ENCODE peak calls at places on chromosomes 5 and 9, in ten cellular contexts. V, H, N, M, J, B, Z, L, X and U are unnamed samples.

GRCh38 chr9:131432050-131432449 is 38.2 kb downstream of the PRRC2B start:
- DNase-seq in L (no peak), H (no peak), J (no peak), Z (no peak), V (no peak), M (no peak), N (no peak), X (no peak), B (no peak), U (no peak)

GRCh38 chr9:4620881-4621555 is 41.1 kb upstream of the PLPP6 start:
- DNase-seq in M (no peak), Z (no peak), N (no peak), L (no peak), J (no peak), B (no peak), H (peak), X (no peak), V (peak), U (no peak)

GRCh38 chr5:163373401-163374066 is 63.9 kb upstream of the CCNG1 start:
- DNase-seq in L (no peak), N (no peak), B (no peak), M (no peak), J (no peak), V (no peak), H (no peak), X (no peak), Z (no peak), U (peak)

GRCh38 chr5:79133121-79133656 is 21.6 kb downstream of the BHMT start:
- DNase-seq in J (no peak), V (peak), X (peak), Z (no peak), B (no peak), M (no peak), H (peak), N (peak), L (peak), U (no peak)

GRCh38 chr9:19768798-19769197 is 20.0 kb downstream of the SLC24A2 start:
- DNase-seq in N (no peak), B (no peak), Z (no peak), V (no peak), X (no peak), M (no peak), J (no peak), H (no peak), L (no peak), U (no peak)

GRCh38 chr9:121997791-121998190 is 95.3 kb downstream of the TTLL11 start:
- DNase-seq in M (no peak), Z (no peak), N (no peak), J (no peak), B (no peak), H (no peak), V (no peak), X (no peak), L (peak), U (no peak)

GRCh38 chr5:113278976-113279375 is 155.8 kb downstream of the TSSK1B start:
- DNase-seq in B (no peak), Z (no peak), L (no peak), N (peak), H (peak), V (peak), J (no peak), M (no peak), X (no peak), U (no peak)

GRCh38 chr5:121218086-121218485 is 633.6 kb upstream of the FTMT start:
- DNase-seq in B (no peak), X (no peak), J (no peak), N (no peak), Z (no peak), M (no peak), L (no peak), V (no peak), H (no peak), U (no peak)

GRCh38 chr9:76905661-76905983 is 292 bp downstream of the PRUNE2 start:
- DNase-seq in V (no peak), X (no peak), Z (no peak), M (no peak), J (no peak), H (no peak), L (no peak), N (no peak), B (no peak), U (no peak)

GRCh38 chr5:149881874-149882273 is 62.7 kb downstream of the PDE6A start:
- DNase-seq in N (no peak), X (no peak), M (no peak), Z (no peak), V (no peak), H (no peak), J (no peak), B (no peak), L (no peak), U (no peak)

GRCh38 chr5:147949711-147950573 is 43.6 kb upstream of the C5orf46 start:
- DNase-seq in L (peak), N (peak), B (no peak), H (peak), M (no peak), Z (no peak), J (no peak), V (peak), X (peak), U (peak)

GRCh38 chr9:106657951-106658350 is 205.0 kb upstream of the ZNF462 start:
- DNase-seq in L (no peak), X (no peak), Z (no peak), J (no peak), B (no peak), N (no peak), H (no peak), M (no peak), V (no peak), U (no peak)

GRCh38 chr9:94472766-94473165 is 82.1 kb upstream of the PCAT7 start:
- DNase-seq in L (no peak), X (no peak), J (no peak), B (no peak), V (peak), M (no peak), N (no peak), Z (no peak), H (peak), U (no peak)

GRCh38 chr9:136527721-136528710 is 17.8 kb downstream of the NOTCH1 start:
- DNase-seq in L (no peak), X (no peak), H (no peak), M (no peak), Z (no peak), N (peak), V (no peak), B (no peak), J (no peak), U (no peak)

GRCh38 chr5:177132504-177133118 is 962 bp upstream of the NSD1 start:
- DNase-seq in M (peak), H (no peak), L (no peak), N (no peak), J (no peak), X (no peak), Z (no peak), V (no peak), B (peak), U (no peak)

GRCh38 chr5:136062563-136063274 is 33.9 kb downstream of the TGFBI start:
- DNase-seq in Z (peak), M (no peak), H (peak), B (no peak), X (no peak), V (no peak), L (no peak), N (peak), J (no peak), U (no peak)

GRCh38 chr9:129258823-129259301 is 80.8 kb upstream of the IER5L start:
- DNase-seq in Z (no peak), N (peak), B (no peak), M (peak), X (no peak), H (no peak), J (no peak), V (no peak), L (no peak), U (no peak)

GRCh38 chr9:34463098-34463900 is 4.7 kb downstream of the DNAI1 start:
- DNase-seq in H (peak), V (peak), X (no peak), J (peak), M (no peak), Z (peak), B (no peak), L (peak), N (no peak), U (no peak)

GRCh38 chr9:104091708-104092107 is 2.4 kb upstream of the SMC2 start:
- DNase-seq in H (peak), B (no peak), M (no peak), N (no peak), Z (no peak), X (no peak), L (no peak), V (peak), J (no peak), U (no peak)

GRCh38 chr5:1557114-1557873 is 33.5 kb upstream of the LPCAT1 start:
- DNase-seq in Z (peak), X (no peak), J (no peak), L (no peak), B (no peak), H (no peak), V (no peak), M (no peak), N (no peak), U (no peak)

GRCh38 chr5:56625577-56625976 is 189.8 kb upstream of the MAP3K1 start:
- DNase-seq in H (peak), X (peak), L (peak), N (no peak), B (no peak), V (peak), J (no peak), M (no peak), Z (no peak), U (no peak)

GRCh38 chr9:114249424-114250234 is 73.3 kb upstream of the ORM1 start:
- DNase-seq in N (no peak), V (no peak), J (no peak), L (no peak), H (no peak), B (no peak), X (no peak), M (no peak), Z (no peak), U (no peak)

GRCh38 chr5:153299891-153300290 is 190.6 kb upstream of the GRIA1 start:
- DNase-seq in N (no peak), H (no peak), B (no peak), L (no peak), M (no peak), J (no peak), V (no peak), Z (no peak), X (no peak), U (no peak)

GRCh38 chr9:73736266-73736665 is 584.6 kb downstream of the ANXA1 start:
- DNase-seq in B (no peak), H (no peak), L (no peak), J (no peak), Z (no peak), V (no peak), X (no peak), N (no peak), M (no peak), U (no peak)

GRCh38 chr5:126868961-126869451 is 92.1 kb downstream of the LMNB1 start:
- DNase-seq in J (no peak), Z (no peak), X (no peak), N (no peak), H (no peak), L (no peak), B (no peak), V (peak), M (no peak), U (no peak)

GRCh38 chr9:86795047-86795437 is 152.3 kb downstream of the GAS1 start:
- DNase-seq in L (no peak), Z (no peak), H (peak), M (no peak), B (no peak), N (no peak), V (no peak), X (no peak), J (no peak), U (no peak)

GRCh38 chr5:156802501-156802900 is 47.6 kb upstream of the PPP1R2B start:
- DNase-seq in M (no peak), N (no peak), H (no peak), Z (no peak), B (no peak), L (no peak), J (no peak), X (no peak), V (no peak), U (no peak)

GRCh38 chr5:1831677-1832313 is 30.6 kb downstream of the NDUFS6 start:
- DNase-seq in L (no peak), J (no peak), N (no peak), V (no peak), B (no peak), Z (no peak), M (peak), H (no peak), X (no peak), U (no peak)

GRCh38 chr5:150342583-150342982 is 14.9 kb upstream of the TCOF1 start:
- DNase-seq in N (peak), L (no peak), X (no peak), Z (no peak), V (no peak), H (no peak), B (no peak), J (no peak), M (peak), U (no peak)

GRCh38 chr9:2116073-2116472 is 100.9 kb downstream of the SMARCA2 start:
- DNase-seq in H (no peak), M (no peak), V (no peak), N (peak), L (no peak), X (no peak), Z (no peak), J (no peak), B (no peak), U (no peak)

GRCh38 chr5:138448481-138449398 is 9.9 kb downstream of the REEP2 start:
- DNase-seq in M (no peak), X (no peak), H (peak), V (no peak), J (no peak), N (peak), B (no peak), L (no peak), Z (no peak), U (no peak)

GRCh38 chr5:37153661-37154060 is 95.5 kb downstream of the CPLANE1 start:
- DNase-seq in H (no peak), M (no peak), N (no peak), Z (no peak), X (no peak), B (no peak), V (no peak), J (no peak), L (no peak), U (no peak)

GRCh38 chr9:94867281-94867841 is 140.9 kb downstream of the AOPEP start:
- DNase-seq in V (peak), M (peak), L (peak), B (no peak), Z (peak), J (peak), N (no peak), X (no peak), H (peak), U (peak)

GRCh38 chr5:77867194-77867691 is 91.1 kb upstream of the TBCA start:
- DNase-seq in M (no peak), H (peak), V (no peak), X (no peak), N (no peak), Z (no peak), L (no peak), B (no peak), J (no peak), U (no peak)
- TF ChIP-seq CTCF in M (no peak), H (peak), V (peak), X (no peak), N (peak), Z (peak), L (no peak), B (peak), J (peak), U (no peak)

GRCh38 chr9:33048054-33048465 is 23.0 kb downstream of the DNAJA1 start:
- DNase-seq in J (no peak), N (no peak), H (no peak), V (no peak), Z (no peak), L (no peak), X (no peak), B (no peak), M (no peak), U (no peak)

GRCh38 chr9:33041459-33042188 is 16.6 kb downstream of the DNAJA1 start:
- DNase-seq in Z (no peak), N (no peak), V (no peak), M (no peak), J (no peak), L (peak), B (no peak), X (no peak), H (peak), U (no peak)

GRCh38 chr9:33044162-33044673 is 19.1 kb downstream of the DNAJA1 start:
- DNase-seq in L (peak), X (peak), Z (peak), H (peak), J (peak), V (peak), N (peak), B (peak), M (peak), U (no peak)

GRCh38 chr9:33042528-33042927 is 17.5 kb downstream of the DNAJA1 start:
- DNase-seq in Z (no peak), J (no peak), V (no peak), X (no peak), H (peak), B (no peak), N (no peak), L (no peak), M (no peak), U (no peak)

GRCh38 chr9:33044677-33045282 is 19.7 kb downstream of the DNAJA1 start:
- DNase-seq in J (no peak), Z (peak), V (peak), B (no peak), H (no peak), N (no peak), X (no peak), L (no peak), M (no peak), U (no peak)
- H3K4me3 ChIP-seq in J (peak), Z (peak), V (peak), B (peak), H (peak), N (peak), X (peak), L (peak), M (peak), U (peak)

GRCh38 chr9:71768388-71769174 is at the start of gene CEMIP2:
- DNase-seq in M (peak), B (peak), V (peak), H (peak), Z (peak), N (peak), L (peak), J (peak), X (no peak), U (no peak)
- TF ChIP-seq CTCF in M (peak), B (peak), V (peak), H (peak), Z (no peak), N (peak), L (peak), J (no peak), X (no peak), U (peak)

DNA sequence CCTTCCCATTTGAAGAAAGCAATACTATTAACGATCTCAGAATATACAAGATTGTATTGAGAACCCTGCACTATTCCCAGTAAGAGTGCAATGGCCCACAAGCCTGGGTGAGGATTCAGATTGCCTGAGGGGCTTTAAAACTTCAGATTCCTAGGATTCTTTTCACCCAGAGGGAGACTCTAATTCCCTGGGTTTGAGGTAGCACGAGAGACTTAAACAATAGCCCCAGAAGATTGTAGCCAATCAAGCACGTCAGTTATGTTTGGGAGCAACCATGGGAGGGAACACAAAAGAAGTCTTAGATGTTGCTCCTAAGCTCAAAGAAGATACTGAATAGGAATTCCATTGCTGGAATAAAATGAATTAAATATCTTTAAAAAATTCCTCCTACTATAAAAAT is 17.9 kb downstream of the MRPS27 start:
- DNase-seq in X (no peak), Z (no peak), H (no peak), M (no peak), J (no peak), N (no peak), L (no peak), V (no peak), B (no peak), U (no peak)
- H3K4me3 ChIP-seq in X (no peak), Z (no peak), H (no peak), M (no peak), J (no peak), N (no peak), L (no peak), V (no peak), B (no peak), U (no peak)

GRCh38 chr9:126386088-126386487 is 59.5 kb downstream of the MVB12B start:
- DNase-seq in N (peak), Z (peak), H (no peak), J (no peak), L (no peak), M (peak), V (no peak), X (no peak), B (no peak), U (no peak)
- TF ChIP-seq CTCF in N (peak), Z (peak), H (peak), J (no peak), L (peak), M (peak), V (peak), X (peak), B (no peak), U (peak)

GRCh38 chr9:110807956-110808598 is 139.5 kb downstream of the MUSK start:
- DNase-seq in N (peak), H (no peak), B (no peak), V (peak), L (no peak), Z (no peak), M (no peak), J (no peak), X (no peak), U (no peak)
- H3K4me3 ChIP-seq in N (peak), H (no peak), B (no peak), V (no peak), L (no peak), Z (no peak), M (no peak), J (no peak), X (no peak), U (no peak)

DNA sequence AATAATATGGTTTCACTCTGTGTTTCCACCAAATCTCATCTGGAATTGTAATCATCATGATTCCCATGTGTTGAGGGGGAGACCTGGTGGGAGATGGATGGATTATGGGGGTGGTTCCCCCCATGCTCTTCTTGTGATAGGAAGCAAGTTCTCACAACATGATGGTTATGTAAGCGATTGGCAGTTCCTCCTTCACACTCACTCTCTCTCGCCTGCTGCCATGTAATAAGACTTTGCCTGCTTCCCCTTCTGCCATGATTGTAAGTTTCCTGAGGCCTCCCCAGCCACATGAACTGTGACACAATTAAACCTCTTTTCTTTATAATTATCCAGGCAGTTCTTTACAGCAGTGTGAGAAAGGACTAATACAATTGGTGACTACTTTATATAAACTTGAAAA is 48.4 kb downstream of the PTBP3 start:
- DNase-seq in N (no peak), M (no peak), H (no peak), V (no peak), J (no peak), B (no peak), X (no peak), L (no peak), Z (no peak), U (no peak)
- TF ChIP-seq CTCF in N (no peak), M (no peak), H (no peak), V (no peak), J (no peak), B (no peak), X (no peak), L (no peak), Z (no peak), U (no peak)

DNA sequence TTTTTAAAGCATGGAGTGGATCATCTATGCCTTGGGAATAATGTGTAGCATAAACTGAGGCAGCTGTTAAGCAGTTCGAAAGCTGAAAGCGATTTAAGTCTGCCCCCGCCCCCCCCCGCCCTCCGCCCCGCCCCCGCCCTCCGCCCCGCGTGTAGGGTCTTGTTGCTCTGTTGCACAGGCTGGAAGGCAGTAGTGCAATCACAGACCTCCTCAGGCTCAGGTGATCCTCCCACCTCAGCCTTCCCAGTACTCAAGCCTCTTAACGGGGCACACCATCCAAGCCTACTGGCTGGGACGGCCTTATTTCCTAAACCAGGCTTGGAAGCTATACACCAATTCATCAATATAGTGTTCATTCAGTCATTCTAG is 942 bp downstream of the ANKDD1B start:
- DNase-seq in N (no peak), V (no peak), X (no peak), L (no peak), J (no peak), M (no peak), Z (no peak), H (no peak), B (no peak), U (no peak)
- H3K4me3 ChIP-seq in N (no peak), V (peak), X (peak), L (peak), J (peak), M (peak), Z (peak), H (no peak), B (no peak), U (peak)

GRCh38 chr5:3590967-3591900 is 4.4 kb upstream of the IRX1 start:
- DNase-seq in H (no peak), X (no peak), Z (no peak), V (no peak), J (no peak), N (no peak), B (no peak), M (peak), L (no peak), U (no peak)
- TF ChIP-seq CTCF in H (peak), X (no peak), Z (no peak), V (no peak), J (peak), N (no peak), B (no peak), M (no peak), L (no peak), U (no peak)